ENCODE peak calls at places on chromosome 18, in five cellular contexts. A is tibial artery, I is GM12878, J is psoas muscle, O is thoracic aorta. G is an unnamed sample.

GRCh38 chr18:74194691-74195090 is 46.4 kb downstream of the TIMM21 start:
- DNase-seq in A (no peak), I (no peak), J (no peak), O (no peak), G (no peak)

GRCh38 chr18:39799010-39799409 is 2156.0 kb upstream of the PIK3C3 start:
- DNase-seq in A (no peak), I (no peak), J (no peak), O (no peak), G (no peak)

GRCh38 chr18:28407681-28408080 is 230.8 kb upstream of the CDH2 start:
- DNase-seq in A (no peak), I (no peak), J (no peak), O (no peak), G (no peak)

GRCh38 chr18:76457475-76457874 is 37.6 kb downstream of the ZNF516 start:
- DNase-seq in A (peak; percentile 45), I (no peak), J (no peak), O (no peak), G (no peak)

GRCh38 chr18:74896390-74896991 is 298.8 kb downstream of the ZNF407 start:
- DNase-seq in A (no peak), I (no peak), J (no peak), O (no peak), G (no peak)

GRCh38 chr18:74249181-74249968 is 42.4 kb downstream of the CYB5A start:
- DNase-seq in A (no peak), I (no peak), J (no peak), O (no peak), G (no peak)

GRCh38 chr18:56468379-56468778 is 170.0 kb downstream of the TXNL1 start:
- DNase-seq in A (no peak), I (no peak), J (no peak), O (no peak), G (no peak)

GRCh38 chr18:4455113-4455811 is at the start of gene DLGAP1:
- DNase-seq in A (peak; percentile 83), I (no peak), J (peak; percentile 73), O (no peak), G (peak; percentile 86)

GRCh38 chr18:79962311-79962710 is 2.1 kb upstream of the HSBP1L1 start:
- DNase-seq in A (no peak), I (no peak), J (no peak), O (no peak), G (no peak)

GRCh38 chr18:58493516-58494253 is 135.2 kb downstream of the ALPK2 start:
- DNase-seq in A (peak; percentile 72), I (peak; percentile 28), J (peak; percentile 80), O (peak; percentile 13), G (peak; percentile 38)

GRCh38 chr18:5309888-5310470 is 14.5 kb upstream of the ZBTB14 start:
- DNase-seq in A (no peak), I (peak; percentile 48), J (no peak), O (no peak), G (peak; percentile 30)

GRCh38 chr18:50928551-50928950 is 39.3 kb upstream of the ELAC1 start:
- DNase-seq in A (no peak), I (no peak), J (no peak), O (no peak), G (no peak)

DNA sequence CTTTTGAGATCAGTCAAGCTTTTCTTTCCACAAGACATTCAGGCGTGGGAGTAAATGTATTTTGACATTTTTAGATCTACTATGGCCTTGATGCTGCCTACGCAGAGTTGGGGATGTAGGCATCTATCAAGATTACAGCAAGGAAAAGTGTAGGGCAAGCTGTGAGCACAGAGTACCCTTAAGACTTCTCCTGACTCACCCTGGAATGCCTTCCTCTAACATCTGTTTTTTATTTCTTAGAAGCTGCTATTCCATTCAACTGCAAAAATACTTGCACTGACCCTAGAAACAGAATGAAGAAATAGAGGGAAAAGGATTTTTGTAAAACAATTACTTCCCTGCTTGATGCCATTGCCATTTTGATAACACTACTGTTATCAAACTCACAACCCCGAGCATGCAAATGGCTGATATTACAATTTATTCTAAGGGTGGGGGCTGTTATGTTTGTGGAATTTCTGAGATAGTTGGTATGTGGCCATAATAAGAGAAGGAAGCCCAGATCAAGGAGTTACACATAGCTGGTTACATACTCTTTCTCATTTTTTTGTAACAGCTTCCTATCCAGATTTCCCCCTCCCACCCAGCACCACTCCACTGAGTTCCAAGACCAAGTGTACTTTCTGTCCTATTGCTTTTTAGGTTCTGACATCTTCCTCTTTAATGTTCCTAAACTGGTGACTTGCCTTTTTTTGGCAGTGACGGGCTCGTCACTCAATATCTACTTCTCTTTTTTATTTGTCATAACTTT is 5.9 kb upstream of the ROCK1 start:
- DNase-seq in A (no peak), I (no peak), J (no peak), O (no peak), G (no peak)
- H3K4me3 ChIP-seq in A (peak overlapping the region; percentile 24), I (no peak overlapping the region), J (no peak overlapping the region), O (peak overlapping the region; percentile 9), G (no peak overlapping the region)

DNA sequence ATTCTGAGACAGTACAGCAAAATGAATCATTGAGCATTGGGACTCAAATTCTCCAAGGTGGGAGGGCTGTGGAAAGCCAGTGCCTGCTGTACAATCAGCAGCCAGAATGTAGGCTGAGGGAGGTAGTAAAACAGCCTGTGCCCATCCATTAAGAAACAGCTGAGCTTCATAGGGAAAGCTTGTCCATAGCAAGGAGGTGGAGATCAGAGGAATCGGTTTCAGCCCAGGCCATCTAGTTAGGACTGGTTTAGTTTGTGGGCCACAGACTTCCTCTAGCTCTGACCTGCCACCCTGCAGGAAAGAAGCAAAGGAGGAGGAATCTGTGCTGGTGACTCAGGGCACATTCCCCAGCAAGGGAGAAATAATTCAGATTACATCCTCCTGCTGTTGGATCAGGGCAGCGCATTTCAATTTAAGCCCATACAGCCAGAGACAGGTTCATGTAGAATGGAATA is 333.4 kb downstream of the SETBP1 start:
- DNase-seq in A (peak; percentile 72), I (no peak), J (no peak), O (no peak), G (no peak)
- TF ChIP-seq CTCF in A (peak; percentile 20), I (no peak), J (no peak), O (peak; percentile 45), G (no peak)

GRCh38 chr18:11901826-11902438 is 6.2 kb downstream of the MPPE1 start:
- DNase-seq in A (no peak), I (no peak), J (no peak), O (no peak), G (no peak)
- H3K36me3 ChIP-seq in A (peaks cover 53% of the 10 kb centered on the region), I (no peaks in the 10 kb centered on the region), J (no peaks in the 10 kb centered on the region), O (no peaks in the 10 kb centered on the region), G (peaks cover 11% of the 10 kb centered on the region)

GRCh38 chr18:78860117-78860516 is 119.5 kb upstream of the SALL3 start:
- DNase-seq in A (no peak), I (no peak), J (no peak), O (no peak), G (no peak)

GRCh38 chr18:78856569-78857200 is 122.9 kb upstream of the SALL3 start:
- DNase-seq in A (no peak), I (no peak), J (no peak), O (no peak), G (no peak)

GRCh38 chr18:78855188-78855587 is 124.4 kb upstream of the SALL3 start:
- DNase-seq in A (no peak), I (no peak), J (no peak), O (no peak), G (no peak)

GRCh38 chr18:78859686-78860085 is 119.9 kb upstream of the SALL3 start:
- DNase-seq in A (no peak), I (no peak), J (no peak), O (no peak), G (no peak)

GRCh38 chr18:78857252-78858150 is 122.1 kb upstream of the SALL3 start:
- DNase-seq in A (no peak), I (no peak), J (no peak), O (no peak), G (no peak)
- H3K4me3 ChIP-seq in A (no peak overlapping the region), I (no peak overlapping the region), J (no peak overlapping the region), O (no peak overlapping the region), G (no peak overlapping the region)

GRCh38 chr18:48819276-48819675 is 131.5 kb downstream of the SMAD7 start:
- DNase-seq in A (peak; percentile 35), I (no peak), J (peak; percentile 81), O (no peak), G (no peak)

GRCh38 chr18:48818329-48819254 is 132.2 kb downstream of the SMAD7 start:
- DNase-seq in A (peak; percentile 48), I (no peak), J (peak; percentile 30), O (no peak), G (no peak)

GRCh38 chr18:48820483-48821250 is 130.1 kb downstream of the SMAD7 start:
- DNase-seq in A (peak; percentile 57), I (peak; percentile 93), J (peak; percentile 40), O (no peak), G (peak; percentile 82)

GRCh38 chr18:48821251-48821590 is 129.5 kb downstream of the SMAD7 start:
- DNase-seq in A (no peak), I (no peak), J (no peak), O (no peak), G (no peak)

GRCh38 chr18:48819781-48820482 is 130.8 kb downstream of the SMAD7 start:
- DNase-seq in A (peak; percentile 51), I (no peak), J (peak; percentile 30), O (no peak), G (no peak)
- TF ChIP-seq CTCF in A (no peak), I (no peak), J (no peak), O (no peak), G (no peak)

GRCh38 chr18:23539298-23539697 is 36.0 kb downstream of the RMC1 start:
- DNase-seq in A (no peak), I (no peak), J (no peak), O (no peak), G (no peak)
- H3K36me3 ChIP-seq in A (peaks cover 100% of the 10 kb centered on the region), I (peaks cover 37% of the 10 kb centered on the region), J (peaks cover 14% of the 10 kb centered on the region), O (peaks cover 92% of the 10 kb centered on the region), G (peaks cover 37% of the 10 kb centered on the region)

GRCh38 chr18:25827961-25828561 is 262.4 kb downstream of the SS18 start:
- DNase-seq in A (no peak), I (no peak), J (no peak), O (no peak), G (no peak)
- H3K4me3 ChIP-seq in A (no peak overlapping the region), I (no peak overlapping the region), J (no peak overlapping the region), O (no peak overlapping the region), G (no peak overlapping the region)

GRCh38 chr18:52409732-52410131 is 69.7 kb downstream of the DCC start:
- DNase-seq in A (no peak), I (peak; percentile 40), J (no peak), O (no peak), G (peak; percentile 42)
- TF ChIP-seq CTCF in A (no peak), I (peak; percentile 35), J (no peak), O (no peak), G (peak; percentile 50)

DNA sequence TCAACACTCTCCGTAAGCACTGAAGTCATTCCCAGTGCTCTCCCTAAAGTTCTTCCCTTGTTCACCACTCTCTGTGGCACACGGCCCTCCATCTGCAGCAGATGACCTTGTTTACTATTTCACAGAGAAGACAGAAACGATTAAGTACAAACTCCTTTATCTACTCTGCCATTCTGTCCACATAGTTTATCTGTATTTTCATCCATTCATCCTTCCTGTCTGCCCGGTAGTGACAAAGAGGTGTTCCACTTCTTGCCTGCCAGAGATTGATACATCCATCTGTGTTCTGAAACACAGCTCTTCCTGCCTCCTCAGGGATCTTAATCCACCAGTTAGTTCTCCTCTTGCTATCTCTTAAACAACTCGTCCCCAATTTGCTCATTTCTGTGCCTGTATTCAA is 77.9 kb upstream of the CD226 start:
- DNase-seq in A (no peak), I (no peak), J (no peak), O (no peak), G (no peak)
- H3K36me3 ChIP-seq in A (peaks cover 59% of the 10 kb centered on the region), I (peaks cover 4% of the 10 kb centered on the region), J (peaks cover 2% of the 10 kb centered on the region), O (peaks cover 3% of the 10 kb centered on the region), G (peaks cover 9% of the 10 kb centered on the region)

G was measured in GM06990.